ENCODE peak calls at places on chromosomes 3 and 15, in five cellular contexts. One of them, this sample, is unnamed.

GRCh38 chr3:128950223-128950938 is 43.5 kb downstream of the CFAP92 start:
- DNase-seq in stomach: no peak
- DNase-seq in progenitor cell of endocrine pancreas: no peak
- DNase-seq in GM13977: no peak
- DNase-seq in colonic mucosa: peak; percentile 16
- DNase-seq in this sample: peak; percentile 23

GRCh38 chr3:119342176-119342575 is 48.0 kb downstream of the ARHGAP31 start:
- DNase-seq in progenitor cell of endocrine pancreas: no peak
- DNase-seq in GM13977: no peak
- DNase-seq in colonic mucosa: no peak
- DNase-seq in stomach: no peak
- DNase-seq in this sample: no peak

GRCh38 chr3:126781889-126782491 is 78.0 kb downstream of the CHCHD6 start:
- DNase-seq in stomach: no peak
- DNase-seq in colonic mucosa: no peak
- DNase-seq in GM13977: no peak
- DNase-seq in progenitor cell of endocrine pancreas: no peak
- DNase-seq in this sample: peak; percentile 61

GRCh38 chr15:73962409-73962808 is 29.7 kb downstream of the STOML1 start:
- DNase-seq in stomach: no peak
- DNase-seq in colonic mucosa: no peak
- DNase-seq in progenitor cell of endocrine pancreas: no peak
- DNase-seq in GM13977: no peak
- DNase-seq in this sample: no peak

GRCh38 chr3:36210840-36211655 is 169.3 kb upstream of the STAC start:
- DNase-seq in stomach: no peak
- DNase-seq in progenitor cell of endocrine pancreas: no peak
- DNase-seq in GM13977: no peak
- DNase-seq in colonic mucosa: no peak
- DNase-seq in this sample: no peak

GRCh38 chr15:43872416-43873020 is 45.7 kb downstream of the WDR76 start:
- DNase-seq in progenitor cell of endocrine pancreas: peak; percentile 33
- DNase-seq in stomach: no peak
- DNase-seq in colonic mucosa: peak; percentile 25
- DNase-seq in GM13977: peak; percentile 40
- DNase-seq in this sample: peak; percentile 73

GRCh38 chr15:85009435-85009834 is 27.8 kb downstream of the PDE8A start:
- DNase-seq in GM13977: no peak
- DNase-seq in stomach: no peak
- DNase-seq in colonic mucosa: no peak
- DNase-seq in progenitor cell of endocrine pancreas: no peak
- DNase-seq in this sample: no peak

GRCh38 chr3:15071699-15072098 is 6.6 kb upstream of the MRPS25 start:
- DNase-seq in progenitor cell of endocrine pancreas: no peak
- DNase-seq in stomach: no peak
- DNase-seq in GM13977: no peak
- DNase-seq in colonic mucosa: no peak
- DNase-seq in this sample: no peak

GRCh38 chr3:128301186-128302023 is 148.1 kb downstream of the EEFSEC start:
- DNase-seq in GM13977: no peak
- DNase-seq in progenitor cell of endocrine pancreas: no peak
- DNase-seq in stomach: peak; percentile 4
- DNase-seq in colonic mucosa: peak; percentile 9
- DNase-seq in this sample: no peak

GRCh38 chr15:96817900-96818299 is 487.4 kb downstream of the NR2F2 start:
- DNase-seq in colonic mucosa: no peak
- DNase-seq in stomach: no peak
- DNase-seq in progenitor cell of endocrine pancreas: no peak
- DNase-seq in GM13977: no peak
- DNase-seq in this sample: no peak

DNA sequence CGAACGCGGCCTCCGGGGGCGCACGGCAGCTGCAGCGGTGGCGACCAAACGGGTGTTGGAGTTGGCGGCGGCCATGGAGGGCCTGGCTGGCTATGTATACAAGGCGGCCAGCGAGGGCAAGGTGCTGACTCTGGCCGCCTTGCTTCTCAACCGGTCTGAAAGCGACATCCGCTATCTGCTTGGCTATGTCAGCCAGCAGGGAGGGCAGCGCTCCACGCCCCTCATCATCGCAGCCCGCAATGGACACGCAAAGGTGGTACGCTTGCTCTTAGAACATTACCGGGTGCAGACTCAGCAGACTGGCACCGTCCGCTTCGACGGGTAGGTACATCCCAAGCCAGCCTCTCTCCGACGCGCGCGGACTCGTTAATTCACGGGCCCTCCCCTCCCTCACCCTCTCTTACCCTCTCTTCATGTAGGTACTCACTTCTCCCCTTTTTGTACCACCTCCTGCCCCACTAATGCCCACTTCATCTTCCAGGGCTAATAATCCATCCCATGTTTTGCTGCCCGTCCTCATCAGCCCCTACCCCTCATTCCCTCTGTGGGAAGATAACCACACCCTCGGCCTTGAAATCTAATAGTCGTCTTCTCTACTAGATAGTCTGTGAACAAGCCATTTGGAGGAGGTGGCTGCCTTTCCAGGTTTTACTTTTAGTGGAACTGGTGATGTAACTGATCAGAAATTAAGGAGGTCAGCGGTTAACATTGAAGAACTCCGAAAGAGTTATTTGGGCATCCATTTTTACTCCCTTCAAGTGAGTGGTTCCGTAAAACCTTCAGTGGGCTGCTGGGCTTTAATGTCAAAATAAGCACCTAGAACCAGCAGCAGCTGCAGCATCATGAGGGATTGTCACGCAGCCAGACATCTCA is 1.0 kb downstream of the FEM1B start:
- DNase-seq in colonic mucosa: peak; percentile 49
- DNase-seq in stomach: no peak
- DNase-seq in GM13977: no peak
- DNase-seq in progenitor cell of endocrine pancreas: no peak
- DNase-seq in this sample: no peak
- TF ChIP-seq CTCF in colonic mucosa: peak; percentile 21
- TF ChIP-seq CTCF in stomach: no peak
- TF ChIP-seq CTCF in GM13977: peak; percentile 67
- TF ChIP-seq CTCF in progenitor cell of endocrine pancreas: no peak
- TF ChIP-seq CTCF in this sample: peak; percentile 18

DNA sequence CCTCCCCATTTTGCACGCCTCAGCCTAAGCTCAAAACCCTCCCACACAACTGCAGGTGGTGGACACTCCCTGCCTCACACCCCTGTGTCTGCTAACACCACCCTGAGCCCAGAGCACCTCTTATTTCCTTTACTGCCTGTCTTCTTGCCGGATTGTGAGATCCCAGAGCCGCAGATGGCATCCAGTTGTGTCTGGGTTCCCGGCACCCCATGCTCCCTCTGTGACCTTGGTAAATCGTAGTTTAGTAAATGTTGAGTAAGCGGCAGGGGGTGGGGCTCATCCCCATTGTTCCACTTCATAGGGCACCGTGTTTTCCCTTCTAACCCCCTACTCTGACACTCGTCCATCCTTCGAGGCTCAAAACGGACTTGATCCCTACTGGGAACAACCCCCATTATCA is 14.9 kb downstream of the SPINT1 start:
- DNase-seq in colonic mucosa: no peak
- DNase-seq in GM13977: no peak
- DNase-seq in progenitor cell of endocrine pancreas: no peak
- DNase-seq in stomach: no peak
- DNase-seq in this sample: no peak
- TF ChIP-seq CTCF in colonic mucosa: no peak
- TF ChIP-seq CTCF in GM13977: no peak
- TF ChIP-seq CTCF in progenitor cell of endocrine pancreas: no peak
- TF ChIP-seq CTCF in stomach: no peak
- TF ChIP-seq CTCF in this sample: no peak

GRCh38 chr15:46277451-46277850 is 642.6 kb downstream of the SQOR start:
- DNase-seq in stomach: no peak
- DNase-seq in progenitor cell of endocrine pancreas: no peak
- DNase-seq in GM13977: no peak
- DNase-seq in colonic mucosa: no peak
- DNase-seq in this sample: no peak

GRCh38 chr15:46275701-46276100 is 640.9 kb downstream of the SQOR start:
- DNase-seq in stomach: no peak
- DNase-seq in progenitor cell of endocrine pancreas: no peak
- DNase-seq in GM13977: no peak
- DNase-seq in colonic mucosa: no peak
- DNase-seq in this sample: no peak

GRCh38 chr15:46277994-46278885 is 643.4 kb downstream of the SQOR start:
- DNase-seq in stomach: no peak
- DNase-seq in colonic mucosa: no peak
- DNase-seq in progenitor cell of endocrine pancreas: no peak
- DNase-seq in GM13977: no peak
- DNase-seq in this sample: no peak

GRCh38 chr15:46280753-46281521 is 646.1 kb downstream of the SQOR start:
- DNase-seq in stomach: peak; percentile 38
- DNase-seq in GM13977: no peak
- DNase-seq in progenitor cell of endocrine pancreas: no peak
- DNase-seq in colonic mucosa: no peak
- DNase-seq in this sample: peak; percentile 47
- TF ChIP-seq CTCF in stomach: peak; percentile 28
- TF ChIP-seq CTCF in GM13977: no peak
- TF ChIP-seq CTCF in progenitor cell of endocrine pancreas: peak; percentile 43
- TF ChIP-seq CTCF in colonic mucosa: no peak
- TF ChIP-seq CTCF in this sample: peak; percentile 68

DNA sequence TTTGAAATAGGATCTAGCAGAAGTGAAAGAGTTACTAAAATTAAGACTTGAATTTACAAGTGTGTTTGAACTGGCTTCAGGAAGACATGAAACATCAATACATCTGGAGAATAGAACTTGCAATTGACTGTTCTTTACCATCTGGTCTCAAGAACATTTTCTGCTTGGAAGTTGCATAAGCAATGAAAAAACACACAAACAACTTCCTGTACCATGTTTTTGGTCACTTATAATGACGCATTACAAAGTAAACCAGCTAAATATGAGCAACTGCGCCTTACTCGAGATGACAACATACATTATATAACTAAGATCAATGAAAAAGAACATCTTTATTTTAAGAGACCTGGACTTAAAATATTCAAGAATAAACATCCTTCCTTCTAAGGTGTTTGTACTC is 112.5 kb downstream of the TIGIT start:
- DNase-seq in progenitor cell of endocrine pancreas: no peak
- DNase-seq in stomach: no peak
- DNase-seq in colonic mucosa: no peak
- DNase-seq in GM13977: no peak
- DNase-seq in this sample: peak; percentile 47
- TF ChIP-seq CTCF in progenitor cell of endocrine pancreas: no peak
- TF ChIP-seq CTCF in stomach: no peak
- TF ChIP-seq CTCF in colonic mucosa: no peak
- TF ChIP-seq CTCF in GM13977: no peak
- TF ChIP-seq CTCF in this sample: no peak

GRCh38 chr3:102471491-102471890 is 36.7 kb downstream of the ZPLD1 start:
- DNase-seq in GM13977: no peak
- DNase-seq in stomach: no peak
- DNase-seq in colonic mucosa: no peak
- DNase-seq in progenitor cell of endocrine pancreas: no peak
- DNase-seq in this sample: no peak

GRCh38 chr3:102466001-102466400 is 31.2 kb downstream of the ZPLD1 start:
- DNase-seq in colonic mucosa: no peak
- DNase-seq in stomach: no peak
- DNase-seq in GM13977: no peak
- DNase-seq in progenitor cell of endocrine pancreas: no peak
- DNase-seq in this sample: no peak

GRCh38 chr3:102474207-102474606 is 39.4 kb downstream of the ZPLD1 start:
- DNase-seq in colonic mucosa: no peak
- DNase-seq in progenitor cell of endocrine pancreas: no peak
- DNase-seq in GM13977: no peak
- DNase-seq in stomach: no peak
- DNase-seq in this sample: no peak

GRCh38 chr3:102473648-102474047 is 38.8 kb downstream of the ZPLD1 start:
- DNase-seq in colonic mucosa: no peak
- DNase-seq in stomach: no peak
- DNase-seq in GM13977: no peak
- DNase-seq in progenitor cell of endocrine pancreas: no peak
- DNase-seq in this sample: no peak

GRCh38 chr3:102471001-102471400 is 36.2 kb downstream of the ZPLD1 start:
- DNase-seq in GM13977: no peak
- DNase-seq in colonic mucosa: no peak
- DNase-seq in progenitor cell of endocrine pancreas: no peak
- DNase-seq in stomach: no peak
- DNase-seq in this sample: no peak
- TF ChIP-seq CTCF in GM13977: peak; percentile 27
- TF ChIP-seq CTCF in colonic mucosa: no peak
- TF ChIP-seq CTCF in progenitor cell of endocrine pancreas: peak; percentile 12
- TF ChIP-seq CTCF in stomach: no peak
- TF ChIP-seq CTCF in this sample: peak; percentile 30

GRCh38 chr15:52568569-52569243 is at the start of gene ARPP19:
- DNase-seq in GM13977: peak; percentile 90
- DNase-seq in progenitor cell of endocrine pancreas: peak; percentile 81
- DNase-seq in colonic mucosa: peak; percentile 94
- DNase-seq in stomach: peak; percentile 91
- DNase-seq in this sample: peak; percentile 84
- TF ChIP-seq CTCF in GM13977: peak; percentile 42
- TF ChIP-seq CTCF in progenitor cell of endocrine pancreas: no peak
- TF ChIP-seq CTCF in colonic mucosa: no peak
- TF ChIP-seq CTCF in stomach: no peak
- TF ChIP-seq CTCF in this sample: peak; percentile 47

DNA sequence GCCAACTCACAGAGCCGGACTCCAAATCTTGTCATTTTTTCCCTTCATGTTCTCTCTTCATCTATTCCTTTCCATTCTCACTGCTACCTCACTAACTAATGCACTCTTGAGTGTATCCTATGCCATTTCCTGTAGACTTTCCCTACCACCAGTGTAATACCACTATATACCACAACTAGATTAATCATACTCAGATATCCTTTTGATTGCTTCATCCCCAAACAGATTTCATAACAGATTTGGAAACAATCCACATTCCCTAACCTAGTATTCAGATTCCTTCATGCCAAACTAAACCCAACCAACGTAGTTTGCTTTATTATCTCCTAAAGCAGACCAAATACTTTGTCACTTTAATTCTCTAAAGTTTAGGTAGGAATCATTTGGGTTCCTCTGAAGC is 2.6 kb upstream of the PLOD2 start:
- DNase-seq in colonic mucosa: no peak
- DNase-seq in stomach: no peak
- DNase-seq in progenitor cell of endocrine pancreas: no peak
- DNase-seq in GM13977: no peak
- DNase-seq in this sample: peak; percentile 90
- TF ChIP-seq CTCF in colonic mucosa: no peak
- TF ChIP-seq CTCF in stomach: peak; percentile 42
- TF ChIP-seq CTCF in progenitor cell of endocrine pancreas: no peak
- TF ChIP-seq CTCF in GM13977: no peak
- TF ChIP-seq CTCF in this sample: peak; percentile 70

This sample was measured in HFFc6.